ENCODE peak calls at places on chromosome 9, in five cellular contexts. H, E, D, I and Q are unnamed samples.

GRCh38 chr9:757246-757881 is 84.1 kb upstream of the DMRT1 start:
- DNase-seq in H (peak), E (peak), D (peak), I (no peak), Q (peak)

GRCh38 chr9:91421987-91422765 is 1.5 kb downstream of the NFIL3 start:
- DNase-seq in H (no peak), E (no peak), D (no peak), I (peak), Q (no peak)

GRCh38 chr9:132268725-132269352 is 85.9 kb downstream of the SETX start:
- DNase-seq in H (peak), E (no peak), D (peak), I (peak), Q (peak)

GRCh38 chr9:97487107-97487506 is 14.4 kb upstream of the TMOD1 start:
- DNase-seq in H (no peak), E (no peak), D (peak), I (no peak), Q (no peak)

GRCh38 chr9:107650321-107650720 is 160.8 kb upstream of the KLF4 start:
- DNase-seq in H (no peak), E (peak), D (peak), I (no peak), Q (no peak)

GRCh38 chr9:92496401-92496800 is 14.1 kb upstream of the ASPN start:
- DNase-seq in H (no peak), E (no peak), D (peak), I (no peak), Q (no peak)

GRCh38 chr9:75134495-75134894 is 46.2 kb downstream of the OSTF1 start:
- DNase-seq in H (peak), E (no peak), D (no peak), I (no peak), Q (no peak)

GRCh38 chr9:95373765-95374435 is 56.4 kb upstream of the FANCC start:
- DNase-seq in H (no peak), E (no peak), D (no peak), I (no peak), Q (no peak)

GRCh38 chr9:27537027-27537435 is 7.4 kb upstream of the MOB3B start:
- DNase-seq in H (no peak), E (no peak), D (no peak), I (no peak), Q (no peak)

GRCh38 chr9:137761032-137761431 is 116.5 kb upstream of the CACNA1B start:
- DNase-seq in H (no peak), E (no peak), D (no peak), I (no peak), Q (peak)

GRCh38 chr9:935348-935965 is 41.0 kb upstream of the DMRT3 start:
- DNase-seq in H (no peak), E (peak), D (peak), I (no peak), Q (no peak)

GRCh38 chr9:34573599-34574325 is 15.8 kb downstream of the CNTFR start:
- DNase-seq in H (peak), E (no peak), D (no peak), I (no peak), Q (no peak)

GRCh38 chr9:128153947-128154695 is 4.9 kb downstream of the LCN2 start:
- DNase-seq in H (no peak), E (no peak), D (no peak), I (no peak), Q (no peak)

GRCh38 chr9:33620738-33621439 is 96.8 kb downstream of the ANKRD18B start:
- DNase-seq in H (no peak), E (peak), D (peak), I (no peak), Q (no peak)

GRCh38 chr9:101467690-101468089 is 32.1 kb upstream of the ALDOB start:
- DNase-seq in H (no peak), E (no peak), D (no peak), I (no peak), Q (no peak)

GRCh38 chr9:125043631-125044030 is 99.7 kb downstream of the SCAI start:
- DNase-seq in H (no peak), E (no peak), D (no peak), I (no peak), Q (no peak)

GRCh38 chr9:34276772-34277171 is 52.3 kb downstream of the KIF24 start:
- DNase-seq in H (no peak), E (no peak), D (no peak), I (no peak), Q (no peak)

GRCh38 chr9:38085308-38085707 is 16.3 kb upstream of the SHB start:
- DNase-seq in H (no peak), E (no peak), D (no peak), I (no peak), Q (no peak)

GRCh38 chr9:78997296-78997695 is 574.5 kb upstream of the TLE4 start:
- DNase-seq in H (no peak), E (no peak), D (no peak), I (no peak), Q (no peak)

GRCh38 chr9:83957029-83957513 is 22.9 kb downstream of the HNRNPK start:
- DNase-seq in H (no peak), E (no peak), D (no peak), I (no peak), Q (no peak)

GRCh38 chr9:109886617-109887016 is 106.6 kb downstream of the PALM2AKAP2 start:
- DNase-seq in H (no peak), E (no peak), D (peak), I (no peak), Q (no peak)

GRCh38 chr9:105697871-105698270 is 3.5 kb downstream of the TMEM38B start:
- DNase-seq in H (no peak), E (no peak), D (no peak), I (no peak), Q (no peak)

GRCh38 chr9:36154213-36154952 is 14.8 kb upstream of the CCIN start:
- DNase-seq in H (no peak), E (no peak), D (peak), I (peak), Q (no peak)

GRCh38 chr9:19379697-19380046 is 364 bp downstream of the RPS6 start:
- DNase-seq in H (peak), E (no peak), D (peak), I (no peak), Q (no peak)

GRCh38 chr9:134981829-134982228 is 64.1 kb upstream of the FCN1 start:
- DNase-seq in H (no peak), E (no peak), D (no peak), I (no peak), Q (no peak)

GRCh38 chr9:134984372-134985240 is 66.9 kb upstream of the FCN1 start:
- DNase-seq in H (no peak), E (no peak), D (no peak), I (no peak), Q (no peak)

GRCh38 chr9:134982311-134982710 is 64.6 kb upstream of the FCN1 start:
- DNase-seq in H (no peak), E (no peak), D (no peak), I (no peak), Q (no peak)

GRCh38 chr9:134983506-134984371 is 66.0 kb upstream of the FCN1 start:
- DNase-seq in H (no peak), E (no peak), D (no peak), I (no peak), Q (no peak)

GRCh38 chr9:134983094-134983493 is 65.4 kb upstream of the FCN1 start:
- DNase-seq in H (peak), E (no peak), D (peak), I (no peak), Q (peak)
- TF ChIP-seq CTCF in H (peak), E (no peak), D (peak), I (peak), Q (no peak)

GRCh38 chr9:15618540-15619331 is 65.9 kb downstream of the CCDC171 start:
- DNase-seq in H (no peak), E (no peak), D (no peak), I (no peak), Q (no peak)

GRCh38 chr9:15617782-15618181 is 64.9 kb downstream of the CCDC171 start:
- DNase-seq in H (no peak), E (no peak), D (no peak), I (no peak), Q (no peak)

GRCh38 chr9:15622596-15622995 is 69.8 kb downstream of the CCDC171 start:
- DNase-seq in H (no peak), E (no peak), D (peak), I (no peak), Q (no peak)
- TF ChIP-seq CTCF in H (peak), E (peak), D (peak), I (peak), Q (no peak)

GRCh38 chr9:9914174-9914573 is 698.6 kb downstream of the PTPRD start:
- DNase-seq in H (peak), E (no peak), D (no peak), I (no peak), Q (no peak)

GRCh38 chr9:9921771-9922170 is 691.0 kb downstream of the PTPRD start:
- DNase-seq in H (no peak), E (no peak), D (no peak), I (no peak), Q (no peak)

GRCh38 chr9:9917400-9917799 is 695.4 kb downstream of the PTPRD start:
- DNase-seq in H (no peak), E (no peak), D (no peak), I (no peak), Q (no peak)

GRCh38 chr9:9920425-9920824 is 692.4 kb downstream of the PTPRD start:
- DNase-seq in H (peak), E (no peak), D (no peak), I (no peak), Q (no peak)

GRCh38 chr9:9919174-9919573 is 693.6 kb downstream of the PTPRD start:
- DNase-seq in H (no peak), E (no peak), D (no peak), I (no peak), Q (no peak)
- TF ChIP-seq CTCF in H (no peak), E (no peak), D (no peak), I (no peak), Q (no peak)

DNA sequence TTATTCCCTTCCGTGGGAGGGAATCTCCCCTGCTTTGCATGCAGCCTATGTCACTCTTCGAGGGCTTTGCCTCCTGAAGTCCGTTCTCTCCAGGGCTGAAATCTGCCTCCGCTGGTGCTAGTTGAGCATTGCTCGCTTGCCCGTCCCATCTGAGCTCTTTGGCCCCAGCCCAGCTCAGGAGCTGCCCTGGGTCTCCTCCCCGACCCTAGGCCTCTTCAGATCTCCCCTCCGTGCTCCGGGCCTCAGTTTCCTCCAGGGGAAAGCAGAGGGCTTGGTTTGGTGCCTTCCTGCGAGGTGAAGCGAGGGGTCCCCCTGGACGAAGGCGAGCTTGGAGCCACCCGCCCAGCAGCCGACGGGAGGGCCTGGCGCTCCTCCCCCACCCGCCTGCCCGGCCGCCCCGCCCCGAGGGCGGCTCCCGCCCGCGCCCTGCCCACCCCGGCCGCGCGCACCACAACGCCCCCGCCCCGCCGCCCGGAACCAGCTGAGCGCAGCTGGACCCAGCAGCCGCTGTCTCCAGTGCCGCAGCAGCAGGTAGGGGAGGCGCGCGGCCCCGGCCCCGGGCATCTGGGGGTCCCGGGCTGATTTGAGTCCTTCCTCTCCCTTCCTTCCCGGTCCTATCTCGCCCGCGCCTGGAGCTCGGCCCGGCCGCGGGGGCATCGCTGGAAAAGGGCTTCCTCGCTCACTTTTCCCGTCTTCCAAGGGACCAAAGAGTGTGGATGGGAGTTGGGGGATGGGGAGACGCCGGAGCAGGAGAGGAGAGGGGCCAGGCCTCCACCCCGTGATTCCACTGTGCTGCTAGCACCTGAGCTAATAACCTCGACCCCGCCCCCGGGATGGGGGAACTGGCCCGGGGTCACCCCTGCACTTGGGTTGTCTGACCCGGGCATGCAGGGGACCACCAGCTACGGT is at the start of gene GSN:
- DNase-seq in H (peak), E (no peak), D (peak), I (peak), Q (peak)
- TF ChIP-seq CTCF in H (no peak), E (peak), D (peak), I (no peak), Q (no peak)

GRCh38 chr9:2824564-2824963 is 19.3 kb downstream of the PUM3 start:
- DNase-seq in H (peak), E (no peak), D (no peak), I (no peak), Q (peak)
- TF ChIP-seq CTCF in H (peak), E (peak), D (peak), I (peak), Q (no peak)

DNA sequence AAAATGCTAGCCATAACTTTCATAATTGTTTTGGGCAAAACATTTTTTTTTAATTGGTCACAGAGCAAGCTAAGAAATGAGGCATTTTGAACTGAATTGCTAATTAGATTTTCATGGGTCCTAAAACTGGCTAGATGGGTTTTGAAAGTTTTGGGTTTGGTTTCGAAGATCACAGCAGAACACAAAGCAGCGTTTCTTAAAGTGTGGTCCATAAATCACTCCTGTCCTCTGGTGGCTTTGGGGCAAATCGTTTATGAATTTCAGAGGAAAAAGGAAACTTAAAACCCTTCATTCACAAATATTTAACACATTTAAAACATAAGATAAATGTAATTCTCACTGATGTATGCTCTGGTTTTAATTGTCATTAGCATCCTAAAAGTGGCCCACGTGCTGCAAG is 503.7 kb downstream of the SPATA31D1 start:
- DNase-seq in H (no peak), E (no peak), D (no peak), I (no peak), Q (no peak)
- TF ChIP-seq CTCF in H (no peak), E (no peak), D (no peak), I (no peak), Q (no peak)